ENCODE peak calls at places on chromosomes 11 and 22, in five cellular contexts. F, T, P, Y and C are unnamed samples. For H3K27me3, the result is how much of the 10 kb centered on the place peaks cover.

GRCh38 chr22:22166941-22167713 is 77.5 kb upstream of the VPREB1 start:
- DNase-seq in F (no peak), T (no peak), P (no peak), Y (no peak), C (no peak)

GRCh38 chr11:111978028-111978771 is 41.1 kb downstream of the DIXDC1 start:
- DNase-seq in F (no peak), T (peak), P (no peak), Y (peak), C (peak)

GRCh38 chr11:28738549-28738948 is 630.4 kb downstream of the METTL15 start:
- DNase-seq in F (no peak), T (no peak), P (no peak), Y (no peak), C (no peak)

GRCh38 chr11:124869331-124869730 is 4.1 kb downstream of the ROBO3 start:
- DNase-seq in F (no peak), T (no peak), P (no peak), Y (no peak), C (no peak)

GRCh38 chr11:22832315-22833041 is 2.9 kb upstream of the SVIP start:
- DNase-seq in F (no peak), T (no peak), P (no peak), Y (peak), C (no peak)

GRCh38 chr11:121341609-121342008 is 49.0 kb downstream of the SC5D start:
- DNase-seq in F (no peak), T (no peak), P (no peak), Y (no peak), C (no peak)

GRCh38 chr11:67379061-67380058 is 6.0 kb upstream of the CLCF1 start:
- DNase-seq in F (no peak), T (no peak), P (no peak), Y (no peak), C (no peak)

GRCh38 chr11:124988063-124988462 is 34.1 kb downstream of the CCDC15 start:
- DNase-seq in F (no peak), T (no peak), P (no peak), Y (no peak), C (no peak)

GRCh38 chr11:9701799-9702198 is 37.9 kb downstream of the SWAP70 start:
- DNase-seq in F (no peak), T (no peak), P (no peak), Y (no peak), C (no peak)

GRCh38 chr11:47441421-47441820 is 7.5 kb downstream of the RAPSN start:
- DNase-seq in F (no peak), T (no peak), P (no peak), Y (no peak), C (no peak)

GRCh38 chr22:47213571-47214230 is 451.3 kb downstream of the TBC1D22A start:
- DNase-seq in F (peak), T (no peak), P (no peak), Y (no peak), C (no peak)

GRCh38 chr11:75424396-75424795 is 8.6 kb downstream of the KLHL35 start:
- DNase-seq in F (no peak), T (peak), P (no peak), Y (no peak), C (no peak)

GRCh38 chr11:110529043-110529442 is 99.3 kb downstream of the FDX1 start:
- DNase-seq in F (no peak), T (no peak), P (no peak), Y (peak), C (no peak)

GRCh38 chr11:30192620-30193019 is 38.2 kb upstream of the FSHB start:
- DNase-seq in F (no peak), T (no peak), P (no peak), Y (no peak), C (no peak)

GRCh38 chr11:112967082-112967481 is 5.9 kb downstream of the NCAM1 start:
- DNase-seq in F (no peak), T (no peak), P (no peak), Y (no peak), C (no peak)

GRCh38 chr22:25475554-25476022 is 88.9 kb upstream of the GRK3 start:
- DNase-seq in F (no peak), T (no peak), P (no peak), Y (peak), C (no peak)

GRCh38 chr11:20155683-20156279 is 4.5 kb downstream of the DBX1 start:
- DNase-seq in F (no peak), T (no peak), P (no peak), Y (no peak), C (no peak)
- H3K27me3 ChIP-seq in F (under half), T (half or more), P (under half), Y (half or more), C (half or more)

DNA sequence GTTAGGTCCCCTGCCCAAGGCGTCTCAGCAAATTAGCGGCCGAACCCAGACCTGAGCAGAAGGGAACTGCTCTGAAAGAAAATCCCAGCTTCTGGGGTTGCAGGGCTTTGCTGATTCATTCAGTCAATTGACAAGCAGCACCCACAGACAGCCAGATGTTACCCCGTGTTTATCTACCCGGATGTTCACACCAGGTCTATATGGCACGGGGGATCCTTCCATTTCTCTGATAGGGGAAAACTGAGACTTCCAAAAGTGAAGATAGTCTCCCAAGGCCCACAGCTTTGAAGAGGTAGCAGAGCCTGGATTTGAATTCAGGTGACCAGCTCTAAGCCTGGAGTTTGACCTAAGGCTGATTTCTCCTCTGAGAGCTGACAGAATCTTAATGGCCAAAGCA is 14.0 kb upstream of the OAF start:
- DNase-seq in F (no peak), T (no peak), P (no peak), Y (no peak), C (no peak)
- H3K27me3 ChIP-seq in F (under half), T (under half), P (under half), Y (under half), C (under half)

DNA sequence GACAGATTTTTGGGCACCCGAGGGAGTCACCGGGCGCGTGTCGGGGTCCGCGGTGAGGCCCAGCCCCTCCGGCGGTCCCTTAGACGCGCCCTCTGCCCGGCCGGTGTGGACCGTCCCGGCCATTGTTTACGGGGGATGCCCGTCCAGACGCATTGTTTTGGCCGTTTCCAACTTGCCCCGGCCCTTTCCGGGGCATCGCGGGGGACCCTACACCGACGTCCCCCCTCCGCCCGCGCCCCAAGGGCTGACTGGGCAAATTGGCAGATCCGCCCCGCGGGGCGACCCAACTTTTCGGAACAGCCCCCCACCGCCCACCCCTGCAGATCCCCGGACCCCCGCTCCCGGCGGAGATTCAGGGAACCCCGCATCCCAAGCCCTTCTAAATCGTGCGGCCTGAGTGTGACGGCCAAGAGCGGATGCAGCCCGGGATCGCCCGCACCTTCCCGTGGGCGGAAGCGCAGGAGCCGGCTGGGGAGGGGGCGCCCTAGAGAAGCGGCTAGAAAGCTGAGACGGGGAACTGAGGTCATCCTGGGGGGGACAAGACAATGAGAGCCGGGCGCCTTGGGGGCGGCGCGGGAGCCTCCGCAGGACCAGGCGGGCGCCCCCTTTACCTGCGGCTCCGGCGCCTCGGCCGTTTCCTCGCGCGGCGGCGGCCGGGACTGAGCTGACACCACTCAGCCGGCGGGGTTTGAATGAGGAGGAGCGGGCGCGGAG is 17.1 kb upstream of the CCT8L2 start:
- DNase-seq in F (no peak), T (no peak), P (no peak), Y (no peak), C (no peak)
- H3K27me3 ChIP-seq in F (under half), T (under half), P (under half), Y (under half), C (under half)

GRCh38 chr11:11253995-11254394 is 99.1 kb downstream of the CSNK2A3 start:
- DNase-seq in F (no peak), T (no peak), P (no peak), Y (no peak), C (no peak)
- H3K27me3 ChIP-seq in F (under half), T (under half), P (under half), Y (under half), C (under half)

GRCh38 chr11:93498099-93499040 is 44.8 kb downstream of the SMCO4 start:
- DNase-seq in F (no peak), T (no peak), P (no peak), Y (peak), C (no peak)
- H3K27me3 ChIP-seq in F (under half), T (under half), P (under half), Y (under half), C (under half)

GRCh38 chr22:43269325-43270040 is 73.7 kb downstream of the SCUBE1 start:
- DNase-seq in F (no peak), T (no peak), P (no peak), Y (no peak), C (no peak)

GRCh38 chr22:43268261-43268660 is 74.9 kb downstream of the SCUBE1 start:
- DNase-seq in F (no peak), T (no peak), P (no peak), Y (no peak), C (no peak)

GRCh38 chr22:43266117-43266516 is 77.1 kb downstream of the SCUBE1 start:
- DNase-seq in F (no peak), T (peak), P (no peak), Y (no peak), C (no peak)

GRCh38 chr22:43270314-43270908 is 72.8 kb downstream of the SCUBE1 start:
- DNase-seq in F (no peak), T (no peak), P (no peak), Y (no peak), C (no peak)

DNA sequence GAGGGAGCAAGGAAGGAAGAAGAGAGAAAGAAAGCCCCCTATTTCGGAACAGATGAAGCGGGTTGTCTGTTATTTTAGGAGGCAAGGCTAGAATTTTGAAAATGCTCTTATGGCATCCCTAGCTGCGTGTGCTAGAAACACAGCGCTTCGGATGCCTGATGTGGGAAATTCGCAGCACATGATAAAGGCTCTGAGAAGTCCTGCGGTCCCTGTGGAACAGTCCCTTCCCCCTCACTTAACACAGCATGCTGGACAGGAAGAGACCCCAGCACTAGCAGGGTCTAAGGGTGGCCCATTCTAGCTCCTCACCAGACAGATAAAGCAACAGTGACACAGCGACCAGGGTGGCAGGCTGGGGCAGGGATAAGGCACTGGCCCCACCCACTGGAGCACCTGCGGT is 75.8 kb downstream of the SCUBE1 start:
- DNase-seq in F (no peak), T (no peak), P (no peak), Y (no peak), C (no peak)
- H3K27me3 ChIP-seq in F (under half), T (under half), P (under half), Y (under half), C (half or more)